ENCODE peak calls at places on chromosomes 7 and 10, in ten cellular contexts. V, H, Y, B, P, M, O, D, A and X are unnamed samples.

GRCh38 chr7:74606101-74606908 is 51.2 kb upstream of the GTF2I start:
- DNase-seq in M (no peak), O (no peak), P (peak; percentile 34), D (peak; percentile 55), B (no peak), V (no peak), Y (no peak), H (peak; percentile 24), A (peak; percentile 79), X (no peak)

GRCh38 chr7:84624927-84625326 is 430.3 kb upstream of the SEMA3A start:
- DNase-seq in M (no peak), P (no peak), O (no peak), A (no peak), H (no peak), Y (peak; percentile 3), B (no peak), V (no peak), D (no peak), X (no peak)

GRCh38 chr10:52469970-52470705 is 156.1 kb downstream of the DKK1 start:
- DNase-seq in P (no peak), B (no peak), D (no peak), H (no peak), A (no peak), O (no peak), M (no peak), Y (no peak), V (no peak), X (no peak)

GRCh38 chr10:118584181-118584954 is 11.1 kb downstream of the PRLHR start:
- DNase-seq in A (peak; percentile 4), H (no peak), O (no peak), M (no peak), V (no peak), B (peak; percentile 20), P (no peak), Y (peak; percentile 81), D (no peak), X (no peak)

GRCh38 chr7:29606287-29606721 is 42.7 kb downstream of the PRR15 start:
- DNase-seq in O (peak; percentile 25), Y (peak; percentile 78), A (peak; percentile 67), H (no peak), V (peak; percentile 20), M (no peak), P (no peak), D (no peak), B (no peak), X (no peak)

GRCh38 chr7:38222481-38223096 is 44.5 kb downstream of the STARD3NL start:
- DNase-seq in H (peak; percentile 36), Y (peak; percentile 61), M (no peak), P (no peak), O (peak; percentile 54), D (no peak), B (no peak), V (no peak), A (peak; percentile 20), X (no peak)

GRCh38 chr7:132455306-132455705 is 121.0 kb downstream of the PLXNA4 start:
- DNase-seq in B (no peak), V (no peak), O (no peak), P (no peak), A (no peak), H (no peak), M (no peak), D (no peak), Y (no peak), X (no peak)

GRCh38 chr7:132192809-132193208 is 383.5 kb downstream of the PLXNA4 start:
- DNase-seq in Y (no peak), V (no peak), A (no peak), O (no peak), P (no peak), D (no peak), B (no peak), M (no peak), H (no peak), X (no peak)

DNA sequence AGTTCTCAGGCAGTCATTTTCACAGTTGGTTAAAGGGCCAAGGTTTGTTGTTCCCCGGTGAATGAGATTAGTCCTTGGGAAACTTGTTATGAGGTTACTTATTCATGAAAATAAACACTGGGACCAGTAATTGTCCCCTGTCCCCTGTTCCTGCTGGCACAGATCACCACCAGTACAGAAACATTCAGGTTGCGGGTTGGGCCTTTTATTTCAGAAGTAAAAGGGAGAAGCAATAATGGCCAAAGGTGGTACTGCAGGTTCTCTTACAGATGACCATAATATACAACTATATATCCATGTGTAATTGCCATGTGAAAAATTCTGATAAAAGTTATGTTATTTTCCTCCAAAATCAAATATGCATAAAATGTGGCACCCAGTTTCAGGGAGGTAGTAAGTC is 442.0 kb downstream of the SORCS1 start:
- DNase-seq in B (no peak), V (no peak), H (no peak), P (no peak), A (no peak), M (no peak), D (no peak), O (no peak), Y (peak; percentile 20), X (no peak)
- TF ChIP-seq CTCF in B (no peak), V (no peak), H (no peak), P (no peak), A (no peak), M (no peak), D (no peak), O (peak; percentile 26), Y (no peak), X (peak; percentile 52)

GRCh38 chr10:128835361-128835760 is 631.7 kb upstream of the MGMT start:
- DNase-seq in V (no peak), B (no peak), M (no peak), H (no peak), Y (no peak), D (no peak), O (no peak), P (no peak), A (no peak), X (no peak)
- TF ChIP-seq CTCF in V (no peak), B (no peak), M (no peak), H (no peak), Y (no peak), D (no peak), O (no peak), P (no peak), A (no peak), X (no peak)

GRCh38 chr7:135512135-135512887 is 2.4 kb upstream of the CNOT4 start:
- DNase-seq in V (no peak), M (no peak), A (peak; percentile 33), O (peak; percentile 59), D (no peak), P (no peak), B (no peak), H (peak; percentile 29), Y (peak; percentile 22), X (no peak)

GRCh38 chr7:135509589-135509838 is 388 bp downstream of the CNOT4 start:
- DNase-seq in D (no peak), M (no peak), V (no peak), B (no peak), A (no peak), Y (no peak), O (no peak), P (no peak), H (no peak), X (no peak)

GRCh38 chr7:135510603-135511183 is 791 bp upstream of the CNOT4 start:
- DNase-seq in P (no peak), A (no peak), M (no peak), O (peak; percentile 46), Y (peak; percentile 2), D (no peak), H (no peak), B (no peak), V (no peak), X (peak; percentile 1)

GRCh38 chr7:135508853-135509588 is 881 bp downstream of the CNOT4 start:
- DNase-seq in A (no peak), B (no peak), V (no peak), O (no peak), P (no peak), M (no peak), D (no peak), H (peak; percentile 13), Y (peak; percentile 14), X (peak; percentile 22)

GRCh38 chr7:135509839-135510602 is at the start of gene CNOT4:
- DNase-seq in V (peak; percentile 81), M (peak; percentile 48), O (peak; percentile 83), Y (peak; percentile 93), A (peak; percentile 97), H (peak; percentile 96), D (peak; percentile 97), B (peak; percentile 78), P (peak; percentile 97), X (peak; percentile 80)
- TF ChIP-seq CTCF in V (no peak), M (no peak), O (no peak), Y (no peak), A (no peak), H (no peak), D (no peak), B (no peak), P (no peak), X (no peak)

DNA sequence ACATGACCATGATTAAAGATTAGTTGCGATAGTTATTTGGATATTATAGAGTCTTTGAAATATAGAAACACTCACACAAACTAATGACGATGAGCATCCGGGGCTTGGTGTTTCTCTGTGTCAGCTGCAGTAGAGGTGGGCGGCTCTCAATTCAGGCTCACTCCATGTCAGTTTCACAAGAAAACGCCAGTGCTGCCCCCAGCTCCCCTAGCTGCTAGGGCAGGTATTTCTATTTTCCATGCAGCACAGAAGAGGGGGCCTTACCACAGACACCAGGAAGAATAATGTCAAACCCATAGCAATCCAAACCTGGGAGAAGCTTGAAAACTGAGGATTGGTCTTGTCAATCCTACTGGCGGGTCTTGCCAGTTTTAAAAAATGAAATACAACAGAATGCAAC is 197.1 kb downstream of the PHTF2 start:
- DNase-seq in Y (no peak), V (no peak), H (no peak), A (no peak), P (no peak), O (no peak), D (peak; percentile 56), B (no peak), M (no peak), X (no peak)
- TF ChIP-seq CTCF in Y (no peak), V (peak; percentile 32), H (no peak), A (no peak), P (no peak), O (peak; percentile 22), D (peak; percentile 24), B (peak; percentile 29), M (peak; percentile 5), X (no peak)

DNA sequence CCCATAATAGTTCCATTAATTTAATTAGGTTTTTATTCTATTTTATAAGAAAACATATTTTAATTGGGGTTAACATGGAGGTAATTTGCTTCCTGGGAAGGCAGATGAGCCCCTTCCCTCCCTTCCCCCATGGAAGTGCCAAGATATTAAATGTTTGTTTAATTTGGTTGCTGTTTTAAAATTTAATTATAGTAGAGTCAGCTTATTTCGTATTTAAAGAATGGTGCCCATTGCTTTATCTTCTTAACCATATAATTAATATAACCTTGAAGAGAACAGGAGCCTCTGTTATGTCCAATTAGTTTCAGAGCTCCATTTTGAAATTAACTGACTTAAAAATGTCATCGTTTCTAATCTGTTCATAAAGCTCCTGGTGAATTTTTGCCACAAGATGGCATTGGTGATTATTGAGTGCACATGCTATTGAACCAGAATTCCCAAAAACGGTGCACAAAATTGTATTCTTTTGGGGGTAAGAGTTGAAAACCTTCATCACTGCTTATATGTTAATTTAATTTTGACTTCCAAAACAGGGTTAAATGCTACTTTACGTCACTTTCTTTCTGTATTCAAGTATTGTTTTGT is 26.0 kb downstream of the KLHDC10 start:
- DNase-seq in Y (no peak), V (no peak), A (no peak), B (no peak), H (no peak), P (no peak), D (no peak), O (no peak), M (no peak), X (no peak)
- TF ChIP-seq CTCF in Y (peak; percentile 9), V (peak; percentile 33), A (peak; percentile 34), B (peak; percentile 55), H (no peak), P (no peak), D (no peak), O (peak; percentile 32), M (peak; percentile 26), X (no peak)

GRCh38 chr7:107982918-107983389 is 20.0 kb downstream of the LAMB1 start:
- DNase-seq in M (no peak), H (peak; percentile 46), D (no peak), Y (no peak), V (peak; percentile 70), P (no peak), B (no peak), O (no peak), A (no peak), X (no peak)
- TF ChIP-seq CTCF in M (no peak), H (peak; percentile 9), D (no peak), Y (no peak), V (peak; percentile 52), P (peak; percentile 41), B (peak; percentile 24), O (no peak), A (no peak), X (peak; percentile 49)